ENCODE peak calls at places on chromosomes 13 and 19, in six cellular contexts. J is HEK293T, O is astrocyte, U is GM20000, D is AG04450, L is transverse colon. P is an unnamed sample.

GRCh38 chr19:18418725-18419194 is 438 bp upstream of the SSBP4 start:
- DNase-seq in U (no peak), L (peak), O (no peak), D (no peak), J (no peak), P (no peak)

GRCh38 chr19:17648097-17648660 is 40.0 kb downstream of the UNC13A start:
- DNase-seq in J (peak), D (no peak), O (no peak), U (no peak), L (no peak), P (no peak)

GRCh38 chr13:43303040-43303729 is 279.8 kb downstream of the DNAJC15 start:
- DNase-seq in U (peak), J (peak), L (peak), D (no peak), O (peak), P (no peak)

GRCh38 chr13:48819889-48820288 is 155.8 kb upstream of the FNDC3A start:
- DNase-seq in O (no peak), J (no peak), D (no peak), L (no peak), U (no peak), P (no peak)

GRCh38 chr13:59478908-59479307 is 684.8 kb downstream of the DIAPH3 start:
- DNase-seq in U (no peak), D (no peak), J (no peak), O (no peak), L (no peak), P (no peak)

GRCh38 chr19:51589511-51589910 is 18.4 kb downstream of the ZNF175 start:
- DNase-seq in D (no peak), U (no peak), O (no peak), J (no peak), L (no peak), P (no peak)

GRCh38 chr19:56076413-56076998 is 44.6 kb downstream of the ZNF787 start:
- DNase-seq in D (peak), U (no peak), O (no peak), J (peak), L (peak), P (no peak)

GRCh38 chr19:49067554-49067953 is 2.9 kb upstream of the NTF4 start:
- DNase-seq in L (no peak), J (no peak), O (no peak), D (no peak), U (peak), P (no peak)

GRCh38 chr19:45250832-45251451 is at the start of gene MARK4:
- DNase-seq in L (peak), U (peak), O (no peak), J (peak), D (no peak), P (peak)

GRCh38 chr13:46339035-46339666 is 47.9 kb downstream of the RUBCNL start:
- DNase-seq in L (peak), O (peak), J (no peak), U (peak), D (no peak), P (no peak)

GRCh38 chr13:22114630-22115311 is 443.9 kb downstream of the FGF9 start:
- DNase-seq in O (no peak), J (no peak), L (no peak), D (no peak), U (peak), P (peak)

GRCh38 chr19:13839938-13840750 is 36.8 kb upstream of the NANOS3 start:
- DNase-seq in U (no peak), J (no peak), O (no peak), D (no peak), L (peak), P (peak)

GRCh38 chr13:61045197-61045596 is 370.5 kb downstream of the PCDH20 start:
- DNase-seq in D (no peak), O (no peak), U (no peak), L (no peak), J (no peak), P (no peak)

GRCh38 chr19:43290568-43291359 is 21.4 kb upstream of the PSG9 start:
- DNase-seq in L (no peak), D (no peak), J (no peak), O (no peak), U (no peak), P (no peak)

GRCh38 chr13:35496761-35497386 is 20.4 kb upstream of the MAB21L1 start:
- DNase-seq in U (no peak), D (no peak), J (no peak), L (no peak), O (no peak), P (no peak)

GRCh38 chr19:53541971-53542370 is 4.0 kb downstream of the ZNF331 start:
- DNase-seq in J (no peak), U (no peak), L (no peak), D (no peak), O (no peak), P (no peak)

GRCh38 chr13:95137096-95137495 is 164.2 kb downstream of the ABCC4 start:
- DNase-seq in O (no peak), D (no peak), L (no peak), U (peak), J (no peak), P (no peak)

GRCh38 chr13:113917523-113918371 is 53.9 kb upstream of the GAS6 start:
- DNase-seq in U (no peak), J (no peak), O (no peak), D (no peak), L (no peak), P (no peak)

GRCh38 chr13:40352385-40352778 is 314.1 kb downstream of the FOXO1 start:
- DNase-seq in U (no peak), L (no peak), J (no peak), D (no peak), O (no peak), P (no peak)

GRCh38 chr13:79171131-79172061 is 234.7 kb downstream of the RBM26 start:
- DNase-seq in L (no peak), O (no peak), D (no peak), J (no peak), U (no peak), P (no peak)

GRCh38 chr13:26034018-26034417 is 17.8 kb downstream of the SHISA2 start:
- DNase-seq in U (no peak), J (no peak), O (no peak), L (no peak), D (no peak), P (no peak)

GRCh38 chr13:61110804-61111203 is 304.8 kb downstream of the PCDH20 start:
- DNase-seq in D (no peak), U (no peak), J (no peak), L (no peak), O (no peak), P (no peak)

GRCh38 chr13:113544896-113545295 is 39.7 kb upstream of the TFDP1 start:
- DNase-seq in L (peak), J (no peak), U (no peak), D (no peak), O (no peak), P (no peak)

GRCh38 chr19:8251025-8251472 is 41.9 kb downstream of the CERS4 start:
- DNase-seq in J (no peak), O (peak), U (no peak), L (peak), D (no peak), P (no peak)

GRCh38 chr19:57293719-57294118 is 13.4 kb downstream of the ZNF460 start:
- DNase-seq in O (no peak), J (no peak), L (no peak), D (no peak), U (no peak), P (no peak)

GRCh38 chr13:54709546-54709945 is 1680.9 kb downstream of the OLFM4 start:
- DNase-seq in D (no peak), L (no peak), O (no peak), U (no peak), J (no peak), P (no peak)

GRCh38 chr19:2551172-2551863 is 75.4 kb downstream of the GADD45B start:
- DNase-seq in L (no peak), U (no peak), J (no peak), O (no peak), D (no peak), P (no peak)

P was measured in T-helper 1 cell.